ENCODE peak calls at places on chromosome 22, in six cellular contexts. B, S, D, M, L and G are unnamed samples.

GRCh38 chr22:32991353-32992115 is 66.6 kb downstream of the SYN3 start:
- DNase-seq in B (no peak), S (peak), D (no peak), M (no peak), L (peak), G (no peak)

GRCh38 chr22:50047346-50047745 is 10.8 kb downstream of the TTLL8 start:
- DNase-seq in B (no peak), S (no peak), D (no peak), M (no peak), L (no peak), G (no peak)

GRCh38 chr22:21734540-21735197 is 925 bp downstream of the YPEL1 start:
- DNase-seq in B (no peak), S (no peak), D (no peak), M (no peak), L (no peak), G (no peak)

GRCh38 chr22:49192180-49192856 is 635.4 kb downstream of the BRD1 start:
- DNase-seq in B (no peak), S (no peak), D (no peak), M (no peak), L (peak), G (no peak)

GRCh38 chr22:40220316-40221054 is 42.8 kb downstream of the TNRC6B start:
- DNase-seq in B (no peak), S (no peak), D (peak), M (no peak), L (no peak), G (no peak)

GRCh38 chr22:42688241-42688913 is 32.3 kb downstream of the A4GALT start:
- DNase-seq in B (peak), S (peak), D (peak), M (no peak), L (peak), G (no peak)

GRCh38 chr22:40238425-40239344 is 61.0 kb downstream of the TNRC6B start:
- DNase-seq in B (peak), S (peak), D (peak), M (no peak), L (no peak), G (no peak)

GRCh38 chr22:50581950-50582561 is 593 bp downstream of the CHKB start:
- DNase-seq in B (no peak), S (no peak), D (no peak), M (peak), L (no peak), G (no peak)

GRCh38 chr22:36197601-36198146 is 3.9 kb downstream of the APOL4 start:
- DNase-seq in B (no peak), S (no peak), D (no peak), M (peak), L (no peak), G (no peak)

DNA sequence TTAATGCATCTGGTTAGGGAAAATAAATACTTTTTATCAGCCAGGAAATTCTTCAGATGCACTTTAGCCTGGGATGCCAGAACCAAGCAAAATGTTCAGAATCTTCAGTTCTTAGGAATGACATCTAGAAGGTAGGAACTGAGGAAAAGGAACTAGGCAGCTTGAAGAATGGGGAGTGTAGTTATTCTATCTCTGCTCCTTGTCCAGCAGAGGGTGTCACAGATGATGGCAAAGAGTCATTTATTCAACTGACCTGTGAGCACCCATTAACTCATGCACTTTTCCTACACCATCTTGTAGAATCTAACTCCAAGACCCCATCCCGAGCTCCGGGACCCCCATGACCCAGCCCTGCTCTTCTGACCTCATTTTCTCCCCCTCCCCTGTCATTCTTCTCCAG is 122.1 kb upstream of the ISX start:
- DNase-seq in B (no peak), S (no peak), D (no peak), M (no peak), L (no peak), G (no peak)
- TF ChIP-seq CTCF in B (no peak), S (no peak), D (no peak), M (peak), L (no peak), G (no peak)

DNA sequence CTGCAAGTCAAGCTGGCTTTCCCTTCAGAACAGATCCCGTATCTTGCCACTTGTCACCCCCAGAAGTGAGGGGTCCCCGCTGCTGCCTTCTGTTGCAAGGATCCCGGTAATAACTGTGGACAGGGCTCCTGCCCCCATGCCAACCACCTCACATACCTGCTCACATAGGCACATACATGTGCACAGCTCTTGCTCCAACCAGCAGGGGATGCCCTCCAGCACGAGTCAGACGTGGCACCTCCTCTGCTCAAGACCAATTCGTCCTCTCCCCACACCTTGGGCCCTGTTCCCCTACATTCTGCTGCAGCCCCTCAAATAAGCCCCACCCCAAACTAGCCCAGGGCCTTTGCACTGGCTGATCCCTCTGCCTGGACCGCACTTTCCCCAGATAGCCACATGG is 163.3 kb downstream of the CRYBB2 start:
- DNase-seq in B (no peak), S (no peak), D (no peak), M (no peak), L (no peak), G (no peak)
- TF ChIP-seq CTCF in B (no peak), S (peak), D (peak), M (peak), L (no peak), G (no peak)

GRCh38 chr22:45101828-45102227 is 61.9 kb upstream of the NUP50 start:
- DNase-seq in B (peak), S (peak), D (peak), M (peak), L (no peak), G (peak)
- TF ChIP-seq CTCF in B (no peak), S (peak), D (peak), M (peak), L (peak), G (peak)

GRCh38 chr22:24107668-24108067 is 73.6 kb upstream of the SUSD2 start:
- DNase-seq in B (no peak), S (peak), D (peak), M (no peak), L (peak), G (no peak)
- TF ChIP-seq CTCF in B (no peak), S (peak), D (peak), M (no peak), L (peak), G (no peak)

GRCh38 chr22:28736296-28737155 is 5.1 kb downstream of the CHEK2 start:
- DNase-seq in B (no peak), S (no peak), D (no peak), M (no peak), L (no peak), G (no peak)

GRCh38 chr22:28741200-28741757 is 341 bp downstream of the CHEK2 start:
- DNase-seq in B (no peak), S (no peak), D (no peak), M (no peak), L (no peak), G (no peak)

GRCh38 chr22:28743852-28744251 is 2.0 kb downstream of the HSCB start:
- DNase-seq in B (no peak), S (no peak), D (no peak), M (no peak), L (no peak), G (no peak)

GRCh38 chr22:28742562-28742962 is 723 bp downstream of the HSCB start:
- DNase-seq in B (no peak), S (no peak), D (no peak), M (no peak), L (no peak), G (no peak)

DNA sequence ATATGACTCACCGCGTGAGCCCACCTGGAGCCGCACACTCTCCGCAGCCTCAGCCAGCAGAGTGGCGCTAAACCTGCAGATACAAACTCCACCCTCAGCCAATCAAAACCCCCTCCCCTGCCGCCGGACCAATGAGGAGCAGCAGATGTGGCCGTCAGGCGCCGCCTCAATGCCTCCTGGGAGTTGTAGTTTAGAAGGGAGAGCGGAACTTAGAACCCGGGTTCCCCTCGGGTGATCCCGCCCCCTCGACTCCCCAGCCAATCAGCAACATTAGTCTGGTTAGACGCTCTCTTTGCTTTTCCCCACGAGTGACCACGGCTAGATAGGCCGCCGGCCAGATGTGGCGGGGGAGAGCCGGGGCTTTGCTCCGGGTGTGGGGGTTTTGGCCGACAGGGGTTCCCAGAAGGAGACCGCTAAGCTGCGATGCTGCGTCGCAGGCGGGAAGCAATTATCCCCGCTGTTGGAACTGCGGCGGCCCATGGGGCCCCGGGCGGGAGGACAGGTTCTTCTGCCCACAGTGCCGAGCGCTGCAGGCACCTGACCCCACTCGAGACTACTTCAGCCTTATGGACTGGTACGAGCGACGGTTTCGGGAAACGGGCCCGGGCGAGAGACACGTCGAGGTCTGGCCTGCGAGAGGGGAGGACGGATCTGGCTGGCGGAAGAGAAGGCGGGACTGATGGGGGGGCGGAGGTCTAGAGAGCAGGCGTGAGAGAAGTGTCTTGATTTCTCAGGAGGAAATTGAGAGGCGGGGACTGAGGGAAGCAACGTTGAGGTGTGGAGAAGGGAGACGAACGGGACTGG is at the start of the genes CHEK2 and HSCB:
- DNase-seq in B (peak), S (peak), D (peak), M (peak), L (peak), G (peak)
- TF ChIP-seq CTCF in B (no peak), S (no peak), D (no peak), M (peak), L (peak), G (no peak)

DNA sequence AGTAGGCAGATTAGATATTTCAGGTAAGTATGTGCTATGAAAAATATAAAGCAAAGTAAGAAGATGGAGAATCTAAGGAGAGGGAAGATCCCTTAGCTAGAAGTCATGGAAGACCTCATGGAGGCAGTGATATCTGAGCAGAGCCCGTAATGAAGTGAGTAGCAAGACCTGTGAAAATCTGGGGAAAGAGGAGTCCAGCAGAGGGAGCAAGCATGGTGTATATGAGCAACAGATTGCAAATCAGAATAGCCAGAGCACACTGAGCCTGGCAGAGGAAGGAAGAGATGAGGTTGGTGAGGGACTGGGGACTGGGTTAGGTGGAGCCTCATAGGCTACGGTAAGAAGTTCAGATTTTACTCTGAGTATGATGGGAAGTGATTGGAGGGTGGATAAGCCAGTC is 9.4 kb downstream of the LHFPL7 start:
- DNase-seq in B (peak), S (no peak), D (peak), M (no peak), L (no peak), G (no peak)
- TF ChIP-seq CTCF in B (peak), S (no peak), D (peak), M (no peak), L (no peak), G (no peak)

GRCh38 chr22:19478086-19478392 is 954 bp downstream of the UFD1 start:
- DNase-seq in B (no peak), S (no peak), D (no peak), M (no peak), L (no peak), G (no peak)
- TF ChIP-seq CTCF in B (no peak), S (no peak), D (no peak), M (no peak), L (no peak), G (no peak)